ENCODE peak calls at places on chromosomes 12 and 14, in six cellular contexts. C is NCI-H2081; P is stimulated activated CD4-positive, alpha-beta T cell treated with anti-CD3 and anti-CD28 coated beads, Interleukin-4, amount 100 ng/mL, for 24 hours; J is hippocampal formation; W is sciatic nerve; L is lower leg skin. U is an unnamed sample.

GRCh38 chr12:25615119-25615518 is 62.0 kb upstream of the LMNTD1 start:
- DNase-seq in C (no peak), P (no peak), J (no peak), W (no peak), L (no peak), U (no peak)

GRCh38 chr14:24542346-24542936 is 33.6 kb downstream of the CTSG start:
- DNase-seq in C (no peak), P (no peak), J (no peak), W (no peak), L (no peak), U (no peak)

GRCh38 chr12:67483871-67484554 is 164.5 kb upstream of the DYRK2 start:
- DNase-seq in C (no peak), P (no peak), J (no peak), W (no peak), L (no peak), U (no peak)

GRCh38 chr12:114875323-114875722 is 191.3 kb upstream of the TBX3 start:
- DNase-seq in C (no peak), P (no peak), J (no peak), W (no peak), L (no peak), U (no peak)

GRCh38 chr12:52615208-52615868 is 3.0 kb downstream of the KRT73 start:
- DNase-seq in C (no peak), P (peak; percentile 49), J (no peak), W (no peak), L (no peak), U (no peak)

GRCh38 chr14:35229084-35229483 is 63.1 kb upstream of the PSMA6 start:
- DNase-seq in C (no peak), P (no peak), J (no peak), W (no peak), L (no peak), U (no peak)

GRCh38 chr12:110436231-110436630 is 13.9 kb downstream of the ARPC3 start:
- DNase-seq in C (no peak), P (no peak), J (no peak), W (no peak), L (no peak), U (no peak)

GRCh38 chr12:80679346-80680131 is 27.9 kb upstream of the MYF6 start:
- DNase-seq in C (no peak), P (no peak), J (no peak), W (no peak), L (no peak), U (no peak)

GRCh38 chr14:75123991-75124390 is 2.9 kb downstream of the NEK9 start:
- DNase-seq in C (no peak), P (peak; percentile 36), J (no peak), W (no peak), L (no peak), U (peak; percentile 15)

U was measured in central memory CD4-positive, alpha-beta T cell.